ENCODE peak calls at places on chromosomes 5 and 9, in five cellular contexts. B is cardiac muscle cell; J is effector memory CD4-positive, alpha-beta T cell; H is A549; R is CD8-positive, alpha-beta T cell. I is an unnamed sample.

GRCh38 chr5:17056056-17056690 is 120.1 kb upstream of the MYO10 start:
- DNase-seq in B (no peak), H (peak; percentile 49), R (no peak), J (no peak), I (no peak)

GRCh38 chr5:57318251-57318650 is 144.4 kb downstream of the GPBP1 start:
- DNase-seq in B (no peak), J (no peak), R (no peak), H (no peak), I (no peak)

GRCh38 chr9:75163764-75164163 is 75.5 kb downstream of the OSTF1 start:
- DNase-seq in H (no peak), R (no peak), J (no peak), B (no peak), I (no peak)

GRCh38 chr9:115204827-115205506 is 87.0 kb upstream of the TNC start:
- DNase-seq in H (peak; percentile 46), R (no peak), J (no peak), B (peak; percentile 71), I (no peak)

GRCh38 chr9:69980041-69980440 is 63.6 kb upstream of the MAMDC2 start:
- DNase-seq in B (no peak), H (no peak), R (no peak), J (no peak), I (no peak)

GRCh38 chr9:76255781-76256455 is 138.3 kb downstream of the RFK start:
- DNase-seq in R (no peak), J (no peak), H (peak; percentile 21), B (peak; percentile 99), I (no peak)

GRCh38 chr9:95497772-95498171 is 19.0 kb downstream of the PTCH1 start:
- DNase-seq in H (no peak), J (no peak), B (peak; percentile 70), R (no peak), I (no peak)

GRCh38 chr9:438961-439768 is 224.5 kb downstream of the DOCK8 start:
- DNase-seq in H (no peak), J (no peak), B (peak; percentile 93), R (no peak), I (no peak)

GRCh38 chr9:8766096-8766495 is 966.5 kb upstream of the DMAC1 start:
- DNase-seq in H (no peak), B (no peak), J (no peak), R (no peak), I (no peak)

GRCh38 chr5:118220491-118220890 is 767.9 kb downstream of the DTWD2 start:
- DNase-seq in R (no peak), J (no peak), H (no peak), B (no peak), I (no peak)

GRCh38 chr5:159041754-159042153 is 58.0 kb downstream of the EBF1 start:
- DNase-seq in H (no peak), J (no peak), R (no peak), B (peak; percentile 27), I (no peak)

GRCh38 chr5:102649731-102650130 is 105.4 kb upstream of the PAM start:
- DNase-seq in H (no peak), B (no peak), J (no peak), R (no peak), I (no peak)

DNA sequence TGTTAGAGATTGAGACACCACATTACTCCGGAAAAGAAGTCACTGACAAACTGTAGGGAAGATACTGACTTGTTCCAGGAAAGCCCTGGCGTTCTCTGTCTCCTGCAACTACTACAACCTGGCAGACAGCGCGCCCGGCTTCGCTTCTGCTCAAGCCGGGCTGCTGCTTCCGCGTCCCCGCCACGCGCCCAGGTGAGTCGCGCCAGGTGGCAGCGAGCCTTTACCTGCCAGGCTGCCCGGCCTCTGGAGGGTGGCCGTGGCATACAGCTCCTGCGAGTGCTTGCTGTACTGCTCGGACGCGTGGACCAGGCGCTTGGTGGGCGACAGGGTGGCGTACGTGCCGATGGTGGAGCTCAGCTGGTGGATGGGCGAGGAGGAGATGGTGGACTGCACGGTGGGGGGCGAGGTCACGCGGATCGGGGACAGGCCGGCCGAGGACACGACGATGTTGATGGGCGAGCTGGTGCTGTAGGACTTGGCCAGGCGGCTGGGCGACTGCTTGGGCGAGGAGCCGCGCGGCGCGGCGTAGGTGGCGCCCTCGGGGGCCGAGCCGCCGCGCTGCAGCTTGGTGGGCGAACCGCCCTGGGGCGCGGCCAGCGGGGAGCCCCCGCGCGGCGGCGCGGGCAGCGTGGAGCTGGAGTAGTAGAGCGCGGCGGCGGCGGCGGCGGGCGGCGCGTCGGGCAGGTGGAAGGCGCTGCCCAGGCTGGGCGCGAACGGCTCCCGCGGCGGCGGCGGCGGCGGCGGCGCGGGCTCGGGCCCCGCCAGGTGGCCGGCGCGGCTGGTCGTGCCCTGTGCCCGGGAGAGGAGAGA is 519.6 kb downstream of the CTNND2 start:
- DNase-seq in B (no peak), J (no peak), R (no peak), H (no peak), I (peak; percentile 50)
- H3K4me3 ChIP-seq in B (peak overlapping the region; percentile 34), J (no peak overlapping the region), R (no peak overlapping the region), H (peak overlapping the region; percentile 35), I (no peak overlapping the region)

DNA sequence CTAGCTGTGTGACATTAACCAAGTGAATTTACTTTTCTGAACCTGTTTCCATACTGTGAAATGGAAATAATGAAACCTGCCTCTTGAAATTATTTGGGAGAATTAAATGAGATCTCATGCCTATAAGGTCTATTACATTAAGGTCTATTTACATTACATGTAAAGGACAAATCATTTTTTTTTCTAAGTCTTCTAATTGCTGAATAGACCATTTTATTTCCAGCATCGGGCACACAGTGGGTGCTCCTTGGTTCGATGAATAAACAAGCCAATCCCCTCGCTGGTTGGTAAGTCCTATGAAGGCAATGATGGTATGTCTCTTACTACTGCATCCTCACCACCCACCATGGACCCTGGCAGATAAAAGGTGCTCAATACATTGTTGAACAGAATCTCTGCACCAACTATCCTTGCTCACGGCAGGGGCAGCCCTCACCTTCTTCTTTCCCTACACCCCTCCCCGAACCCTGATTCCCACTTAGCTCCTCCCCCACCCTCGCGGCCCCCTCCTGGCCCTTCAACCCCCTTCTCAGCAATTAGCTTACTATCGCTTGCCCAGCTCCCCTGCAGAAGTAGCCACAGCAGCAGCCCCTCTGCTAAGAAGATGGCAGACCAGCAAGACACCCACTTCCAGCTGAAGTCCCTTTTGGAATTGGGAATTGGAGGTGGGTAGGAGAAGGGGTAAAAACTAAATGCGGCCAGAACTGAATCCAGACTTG is 3.0 kb downstream of the PCDH1 start:
- DNase-seq in J (no peak), H (no peak), B (no peak), R (no peak), I (peak; percentile 16)
- H3K4me1 ChIP-seq in J (peaks cover 36% of the 10 kb centered on the region), H (peaks cover 16% of the 10 kb centered on the region), B (peaks cover 7% of the 10 kb centered on the region), R (peaks cover 35% of the 10 kb centered on the region), I (peaks cover 14% of the 10 kb centered on the region)

GRCh38 chr9:127087836-127088235 is 34.6 kb downstream of the ANGPTL2 start:
- DNase-seq in B (no peak), J (no peak), R (no peak), H (no peak), I (no peak)

GRCh38 chr9:127090341-127090985 is 32.0 kb downstream of the ANGPTL2 start:
- DNase-seq in J (no peak), R (no peak), H (no peak), B (no peak), I (no peak)

GRCh38 chr9:127089639-127090081 is 32.8 kb downstream of the ANGPTL2 start:
- DNase-seq in B (no peak), H (no peak), J (no peak), R (no peak), I (no peak)

GRCh38 chr9:127087411-127087810 is 35.0 kb downstream of the ANGPTL2 start:
- DNase-seq in J (no peak), R (no peak), B (no peak), H (no peak), I (no peak)

GRCh38 chr9:127088724-127089615 is 33.5 kb downstream of the ANGPTL2 start:
- DNase-seq in J (no peak), R (no peak), H (no peak), B (no peak), I (no peak)
- H3K27ac ChIP-seq in J (no peak overlapping the region), R (no peak overlapping the region), H (no peak overlapping the region), B (no peak overlapping the region), I (no peak overlapping the region)

GRCh38 chr5:10724799-10725507 is 36.1 kb downstream of the DAP start:
- DNase-seq in B (peak; percentile 91), J (no peak), R (no peak), H (peak; percentile 83), I (peak; percentile 70)
- H3K4me3 ChIP-seq in B (no peak overlapping the region), J (no peak overlapping the region), R (no peak overlapping the region), H (peak overlapping the region; percentile 31), I (no peak overlapping the region)

GRCh38 chr9:137240321-137240840 is 706 bp upstream of the TUBB4B start:
- DNase-seq in J (peak; percentile 70), R (peak; percentile 66), H (peak; percentile 80), B (peak; percentile 84), I (peak; percentile 79)
- H3K4me1 ChIP-seq in J (peaks cover 27% of the 10 kb centered on the region), R (peaks cover 39% of the 10 kb centered on the region), H (peaks cover 54% of the 10 kb centered on the region), B (peaks cover 24% of the 10 kb centered on the region), I (peaks cover 32% of the 10 kb centered on the region)

GRCh38 chr9:128723352-128723865 is 518 bp downstream of the ZDHHC12 start:
- DNase-seq in H (no peak), B (no peak), R (no peak), J (no peak), I (peak; percentile 52)
- H3K27ac ChIP-seq in H (peak overlapping the region; percentile 85), B (no peak overlapping the region), R (peak overlapping the region; percentile 69), J (peak overlapping the region; percentile 80), I (peak overlapping the region; percentile 48)

GRCh38 chr9:127972316-127972871 is 8.4 kb downstream of the EEIG1 start:
- DNase-seq in H (no peak), J (no peak), B (no peak), R (no peak), I (no peak)

GRCh38 chr9:127974002-127974768 is 6.6 kb downstream of the EEIG1 start:
- DNase-seq in H (no peak), J (no peak), B (no peak), R (no peak), I (peak; percentile 82)

GRCh38 chr9:127970401-127971313 is 10.1 kb downstream of the EEIG1 start:
- DNase-seq in H (no peak), B (no peak), J (peak; percentile 45), R (peak; percentile 65), I (no peak)

GRCh38 chr9:127973169-127974001 is 7.4 kb downstream of the EEIG1 start:
- DNase-seq in B (no peak), J (no peak), H (no peak), R (no peak), I (peak; percentile 81)

DNA sequence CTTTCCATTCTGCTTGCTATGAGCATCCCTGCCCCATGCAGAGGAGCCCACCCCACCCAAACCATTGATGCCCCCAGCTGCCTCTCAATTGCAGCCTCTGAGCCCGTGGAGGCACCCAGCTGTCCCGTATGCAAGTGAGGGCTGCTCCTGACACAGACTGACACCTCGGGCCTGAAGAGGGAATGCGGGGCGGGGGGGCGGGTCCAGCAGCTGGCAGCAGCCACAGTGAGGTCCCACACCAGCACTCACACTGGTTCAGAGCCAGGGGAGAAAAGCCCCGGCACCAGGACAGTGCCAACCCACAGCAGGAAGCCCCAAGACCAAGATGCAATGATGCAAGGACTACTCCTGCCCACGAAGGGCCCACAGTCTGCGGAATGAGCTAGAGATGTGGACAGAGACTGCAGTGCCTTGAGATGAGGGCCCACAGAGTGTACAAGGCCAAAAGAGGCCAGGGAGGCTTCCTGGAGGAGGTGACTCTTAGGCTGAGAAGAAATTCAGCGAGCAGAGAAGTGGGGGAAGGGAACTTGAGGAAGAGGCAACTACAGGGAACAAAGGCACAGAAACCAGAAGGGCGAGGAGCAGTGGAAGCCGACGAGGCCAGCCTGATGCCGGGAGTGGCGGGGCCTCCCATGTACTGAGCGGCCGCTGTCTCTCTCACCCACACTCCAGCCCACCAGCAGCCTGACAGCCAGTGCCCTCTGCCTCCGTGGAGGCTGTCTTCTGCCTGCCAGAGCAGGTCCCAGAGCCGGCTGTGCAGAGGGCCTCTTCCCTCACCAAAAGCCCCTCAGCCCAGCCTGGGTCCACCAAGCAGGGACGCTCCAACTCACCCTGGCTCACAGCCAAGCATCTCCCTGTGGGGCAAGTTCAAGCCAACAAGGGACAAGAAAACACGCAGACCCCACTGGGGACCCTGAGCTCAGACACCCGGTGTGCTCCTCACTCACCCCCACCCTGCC is 9.2 kb downstream of the EEIG1 start:
- DNase-seq in R (no peak), J (peak; percentile 52), H (no peak), B (no peak), I (no peak)
- H3K4me3 ChIP-seq in R (peak overlapping the region; percentile 73), J (peak overlapping the region; percentile 87), H (no peak overlapping the region), B (no peak overlapping the region), I (no peak overlapping the region)

I was measured in pancreas.